ENCODE peak calls at places on chromosome 6, in six cellular contexts. I, Q, O, A, M and L are unnamed samples. For H3K9me3, the result is how much of the 10 kb centered on the place peaks cover.

GRCh38 chr6:132504757-132505156 is 8.2 kb downstream of the STX7 start:
- DNase-seq in Q (no peak), M (no peak), I (no peak), O (no peak), A (no peak), L (no peak)

GRCh38 chr6:151847064-151847463 is 39.6 kb downstream of the ESR1 start:
- DNase-seq in A (peak), O (peak), M (no peak), Q (peak), I (no peak), L (no peak)

GRCh38 chr6:75272145-75272840 is 12.3 kb downstream of the TMEM30A start:
- DNase-seq in A (no peak), Q (peak), O (no peak), M (no peak), I (no peak), L (no peak)

GRCh38 chr6:49082611-49083010 is 380.4 kb downstream of the MMUT start:
- DNase-seq in Q (no peak), I (no peak), O (no peak), A (no peak), M (no peak), L (no peak)

GRCh38 chr6:63269470-63269869 is 50.3 kb downstream of the LGSN start:
- DNase-seq in Q (no peak), I (no peak), O (no peak), M (no peak), A (no peak), L (no peak)

GRCh38 chr6:54846857-54847721 is 518 bp downstream of the FAM83B start:
- DNase-seq in Q (peak), O (peak), A (no peak), I (no peak), M (no peak), L (no peak)

GRCh38 chr6:40997256-40997957 is 41.6 kb downstream of the UNC5CL start:
- DNase-seq in A (peak), I (no peak), Q (peak), M (no peak), O (peak), L (no peak)

GRCh38 chr6:93423542-93423941 is 4.2 kb upstream of the EPHA7 start:
- DNase-seq in I (no peak), M (no peak), Q (peak), A (peak), O (peak), L (no peak)

GRCh38 chr6:117477988-117478852 is 4.3 kb upstream of the DCBLD1 start:
- DNase-seq in A (peak), M (no peak), I (no peak), Q (no peak), O (peak), L (no peak)

GRCh38 chr6:2630891-2631458 is 119.7 kb downstream of the MYLK4 start:
- DNase-seq in I (no peak), A (peak), O (no peak), Q (peak), M (no peak), L (no peak)

GRCh38 chr6:113694278-113695077 is 162.7 kb upstream of the MARCKS start:
- DNase-seq in Q (peak), A (peak), I (no peak), O (no peak), M (no peak), L (no peak)

GRCh38 chr6:42314571-42314950 is 96.9 kb upstream of the MRPS10 start:
- DNase-seq in M (no peak), I (no peak), O (no peak), A (no peak), Q (no peak), L (no peak)

GRCh38 chr6:112332274-112332673 is 14.9 kb upstream of the RFPL4B start:
- DNase-seq in O (no peak), A (no peak), I (no peak), Q (no peak), M (no peak), L (no peak)

GRCh38 chr6:71558974-71559373 is 270.4 kb downstream of the OGFRL1 start:
- DNase-seq in O (no peak), M (no peak), Q (no peak), I (no peak), A (no peak), L (no peak)
- H3K9me3 ChIP-seq in O (under half), M (under half), Q (under half), I (under half), A (under half), L (under half)

GRCh38 chr6:164409309-164410009 is 899.9 kb downstream of the C6orf118 start:
- DNase-seq in I (no peak), M (no peak), A (no peak), Q (peak), O (no peak), L (no peak)
- H3K9me3 ChIP-seq in I (under half), M (under half), A (under half), Q (under half), O (under half), L (under half)

GRCh38 chr6:109360281-109360680 is 22.0 kb downstream of the CD164 start:
- DNase-seq in O (no peak), A (no peak), M (no peak), I (no peak), Q (no peak), L (no peak)
- H3K9me3 ChIP-seq in O (under half), A (under half), M (under half), I (under half), Q (under half), L (under half)

DNA sequence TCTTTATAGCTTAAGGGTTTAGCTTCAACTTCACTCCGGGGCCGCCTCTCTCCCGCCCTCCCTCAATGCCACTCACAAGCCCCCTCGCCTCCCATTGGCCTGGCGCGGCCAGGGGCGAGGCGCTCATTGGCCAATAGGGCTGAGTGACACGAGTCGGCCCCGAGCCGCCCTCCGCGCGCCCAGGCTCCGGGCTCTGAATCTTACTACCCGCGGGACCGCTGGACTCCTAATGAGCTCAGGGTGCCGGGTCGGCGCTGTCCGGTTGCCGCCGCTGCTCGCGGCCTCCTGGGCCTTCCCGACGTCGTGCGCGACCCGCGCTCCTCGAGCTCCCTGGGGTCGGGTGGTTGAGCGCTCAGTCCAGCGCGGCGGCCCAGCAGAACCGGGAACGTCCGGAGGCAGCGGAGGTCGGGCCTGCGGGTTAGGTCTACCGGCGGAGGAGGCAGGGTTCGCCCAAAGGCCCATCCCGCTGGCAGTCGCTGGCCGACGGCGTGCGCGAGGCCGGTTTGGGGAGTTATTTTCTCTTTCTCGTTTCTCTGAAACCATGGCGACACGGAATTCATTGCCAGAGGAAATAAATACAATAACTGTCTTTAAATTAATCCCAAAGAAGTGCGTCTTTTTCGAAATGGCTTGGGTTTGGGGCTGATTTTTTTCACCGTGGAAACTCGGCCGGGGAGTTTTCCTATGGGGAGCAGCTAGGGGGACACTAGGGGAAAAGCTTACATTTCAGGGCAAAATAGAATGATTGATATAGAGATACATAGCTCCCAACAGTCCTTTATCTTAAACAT is at the start of gene SIM1:
- DNase-seq in I (no peak), A (no peak), O (peak), M (no peak), Q (peak), L (no peak)
- H3K9me3 ChIP-seq in I (under half), A (under half), O (under half), M (under half), Q (under half), L (under half)

DNA sequence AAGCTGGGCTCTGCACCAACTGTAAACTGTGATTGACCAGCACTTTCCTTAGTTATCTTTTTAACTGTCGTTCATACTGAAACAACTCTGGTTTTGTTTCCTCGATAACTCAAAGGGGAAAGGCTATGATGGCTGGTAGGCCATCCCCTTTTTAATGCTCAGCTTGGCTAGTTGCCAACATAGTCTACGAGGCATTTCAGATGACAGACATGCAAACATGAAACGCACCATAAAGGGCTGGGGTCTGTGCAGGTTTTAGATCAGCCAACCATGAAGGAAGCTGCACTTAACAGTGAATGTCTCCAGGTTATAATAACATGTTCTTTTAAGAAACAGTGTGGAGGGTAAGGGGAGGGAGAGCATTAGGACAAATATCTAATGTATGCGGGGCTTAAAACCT is 497.0 kb upstream of the ARID1B start:
- DNase-seq in Q (no peak), O (no peak), I (no peak), A (no peak), M (no peak), L (no peak)
- H3K9me3 ChIP-seq in Q (under half), O (under half), I (under half), A (under half), M (under half), L (under half)

DNA sequence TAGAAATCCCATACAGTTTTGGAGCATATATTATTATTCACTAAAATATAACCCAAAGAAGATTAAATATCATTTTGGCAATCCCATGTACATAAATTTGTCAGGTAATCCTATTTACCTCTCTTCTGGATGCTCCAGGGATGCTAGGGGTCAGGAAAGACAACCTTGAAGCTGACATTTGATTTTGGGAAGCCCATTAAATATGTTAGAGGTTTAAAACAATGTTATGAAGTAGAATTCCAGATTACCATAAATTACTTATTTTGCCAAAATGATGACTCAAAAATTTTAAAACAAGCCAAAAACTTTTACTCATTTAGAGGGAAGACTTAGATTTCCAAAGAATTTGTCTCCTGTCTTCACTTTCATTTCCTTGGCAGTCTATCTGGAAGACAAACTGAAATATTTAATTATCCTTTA is 9.2 kb upstream of the IL22RA2 start:
- DNase-seq in A (no peak), M (no peak), Q (no peak), O (no peak), I (no peak), L (no peak)
- H3K9me3 ChIP-seq in A (under half), M (under half), Q (under half), O (under half), I (under half), L (under half)